ENCODE peak calls at places on chromosomes 1 and 21, in seven cellular contexts. W, P, L, D, B, H and G are unnamed samples.

GRCh38 chr1:178530037-178530402 is 17.1 kb downstream of the TEX35 start:
- DNase-seq in W (no peak), P (no peak), L (no peak), D (peak), B (no peak), H (no peak), G (no peak)

GRCh38 chr1:236163460-236164153 is 21.3 kb downstream of the GPR137B start:
- DNase-seq in W (no peak), P (no peak), L (no peak), D (no peak), B (no peak), H (no peak), G (no peak)

GRCh38 chr1:229309684-229310083 is 33.2 kb downstream of the CCSAP start:
- DNase-seq in W (no peak), P (no peak), L (no peak), D (no peak), B (no peak), H (no peak), G (no peak)

GRCh38 chr1:237211031-237211430 is 169.0 kb downstream of the RYR2 start:
- DNase-seq in W (no peak), P (no peak), L (no peak), D (no peak), B (no peak), H (no peak), G (no peak)

GRCh38 chr1:31796707-31797106 is 19.1 kb downstream of the SPOCD1 start:
- DNase-seq in W (no peak), P (no peak), L (no peak), D (no peak), B (no peak), H (no peak), G (no peak)

GRCh38 chr1:50348449-50349241 is 74.6 kb downstream of the DMRTA2 start:
- DNase-seq in W (peak), P (peak), L (peak), D (peak), B (peak), H (peak), G (no peak)

GRCh38 chr1:3112526-3112925 is 43.5 kb downstream of the PRDM16 start:
- DNase-seq in W (no peak), P (no peak), L (no peak), D (no peak), B (no peak), H (no peak), G (no peak)

GRCh38 chr1:218426343-218426657 is 81.2 kb downstream of the TGFB2 start:
- DNase-seq in W (no peak), P (no peak), L (no peak), D (peak), B (no peak), H (peak), G (no peak)

GRCh38 chr21:40567511-40567910 is 279.4 kb downstream of the DSCAM start:
- DNase-seq in W (no peak), P (no peak), L (no peak), D (no peak), B (peak), H (no peak), G (no peak)

GRCh38 chr1:227757781-227758180 is 22.5 kb downstream of the SNAP47 start:
- DNase-seq in W (no peak), P (no peak), L (no peak), D (no peak), B (no peak), H (peak), G (no peak)

GRCh38 chr1:156926175-156926574 is 5.7 kb downstream of the LRRC71 start:
- DNase-seq in W (no peak), P (no peak), L (no peak), D (peak), B (no peak), H (no peak), G (no peak)

GRCh38 chr1:7784492-7785071 is 491 bp downstream of the PER3 start:
- DNase-seq in W (no peak), P (no peak), L (no peak), D (no peak), B (no peak), H (peak), G (no peak)